ENCODE peak calls at places on chromosomes 12 and 14, in four cellular contexts. One of them, this sample, is unnamed.

GRCh38 chr12:75837700-75838099 is 193.9 kb downstream of the PHLDA1 start:
- DNase-seq in activated effector memory CD4-positive, alpha-beta T cell treated with anti-CD3 and anti-CD28 coated beads, Interleukin-2, amount 50 U/mL, for 16 hours: no peak
- DNase-seq in amniotic stem cell: no peak
- DNase-seq in Right ventricle myocardium superior: peak
- DNase-seq in this sample: no peak

GRCh38 chr12:113581342-113581741 is 109.7 kb upstream of the LHX5 start:
- DNase-seq in activated effector memory CD4-positive, alpha-beta T cell treated with anti-CD3 and anti-CD28 coated beads, Interleukin-2, amount 50 U/mL, for 16 hours: no peak
- DNase-seq in amniotic stem cell: no peak
- DNase-seq in Right ventricle myocardium superior: no peak
- DNase-seq in this sample: no peak

GRCh38 chr12:78441737-78442453 is 422.7 kb upstream of the SYT1 start:
- DNase-seq in activated effector memory CD4-positive, alpha-beta T cell treated with anti-CD3 and anti-CD28 coated beads, Interleukin-2, amount 50 U/mL, for 16 hours: no peak
- DNase-seq in amniotic stem cell: no peak
- DNase-seq in Right ventricle myocardium superior: no peak
- DNase-seq in this sample: no peak

GRCh38 chr14:85131523-85131922 is 398.4 kb upstream of the FLRT2 start:
- DNase-seq in activated effector memory CD4-positive, alpha-beta T cell treated with anti-CD3 and anti-CD28 coated beads, Interleukin-2, amount 50 U/mL, for 16 hours: no peak
- DNase-seq in amniotic stem cell: no peak
- DNase-seq in Right ventricle myocardium superior: no peak
- DNase-seq in this sample: no peak

GRCh38 chr12:120720234-120720968 is 5.2 kb upstream of the ACADS start:
- DNase-seq in activated effector memory CD4-positive, alpha-beta T cell treated with anti-CD3 and anti-CD28 coated beads, Interleukin-2, amount 50 U/mL, for 16 hours: no peak
- DNase-seq in amniotic stem cell: no peak
- DNase-seq in Right ventricle myocardium superior: no peak
- DNase-seq in this sample: no peak

GRCh38 chr12:96073346-96074336 is 38.3 kb upstream of the LTA4H start:
- DNase-seq in activated effector memory CD4-positive, alpha-beta T cell treated with anti-CD3 and anti-CD28 coated beads, Interleukin-2, amount 50 U/mL, for 16 hours: no peak
- DNase-seq in amniotic stem cell: no peak
- DNase-seq in Right ventricle myocardium superior: no peak
- DNase-seq in this sample: no peak

GRCh38 chr12:92439397-92439779 is 263.4 kb upstream of the PLEKHG7 start:
- DNase-seq in activated effector memory CD4-positive, alpha-beta T cell treated with anti-CD3 and anti-CD28 coated beads, Interleukin-2, amount 50 U/mL, for 16 hours: no peak
- DNase-seq in amniotic stem cell: peak
- DNase-seq in Right ventricle myocardium superior: no peak
- DNase-seq in this sample: no peak

GRCh38 chr12:53781218-53781801 is 29.5 kb upstream of the CISTR start:
- DNase-seq in activated effector memory CD4-positive, alpha-beta T cell treated with anti-CD3 and anti-CD28 coated beads, Interleukin-2, amount 50 U/mL, for 16 hours: no peak
- DNase-seq in amniotic stem cell: no peak
- DNase-seq in Right ventricle myocardium superior: no peak
- DNase-seq in this sample: no peak

GRCh38 chr14:65860956-65861631 is 448.6 kb downstream of the FUT8 start:
- DNase-seq in activated effector memory CD4-positive, alpha-beta T cell treated with anti-CD3 and anti-CD28 coated beads, Interleukin-2, amount 50 U/mL, for 16 hours: no peak
- DNase-seq in amniotic stem cell: no peak
- DNase-seq in Right ventricle myocardium superior: no peak
- DNase-seq in this sample: no peak

GRCh38 chr12:41419151-41419893 is 231.2 kb downstream of the PDZRN4 start:
- DNase-seq in activated effector memory CD4-positive, alpha-beta T cell treated with anti-CD3 and anti-CD28 coated beads, Interleukin-2, amount 50 U/mL, for 16 hours: no peak
- DNase-seq in amniotic stem cell: no peak
- DNase-seq in Right ventricle myocardium superior: no peak
- DNase-seq in this sample: no peak

This sample was measured in SK-N-MC.